ENCODE peak calls at places on chromosomes 6 and 20, in six cellular contexts. Z is GM13976, I is tibial artery, O is B cell, F is Caco-2, H is HCT116. T is an unnamed sample.
A peak's percentile ranks its signal among the peaks of the same experiment; 100 is the strongest.

GRCh38 chr20:43721429-43722152 is 5.2 kb downstream of the GTSF1L start:
- DNase-seq in F (no peak), Z (no peak), I (no peak), O (no peak), H (no peak), T (no peak)

GRCh38 chr20:63519765-63520593 is 586 bp upstream of the PPDPF start:
- DNase-seq in H (no peak), F (peak; percentile 88), Z (peak; percentile 83), O (peak; percentile 87), I (peak; percentile 49), T (peak; percentile 70)

GRCh38 chr6:84137989-84138575 is 89.4 kb downstream of the CEP162 start:
- DNase-seq in H (no peak), F (no peak), Z (no peak), I (no peak), O (no peak), T (no peak)

GRCh38 chr6:110543106-110543505 is 66.7 kb upstream of the SLC22A16 start:
- DNase-seq in I (no peak), O (no peak), H (no peak), Z (no peak), F (no peak), T (no peak)

GRCh38 chr6:61809004-61809595 is 476.9 kb downstream of the KHDRBS2 start:
- DNase-seq in H (no peak), O (peak; percentile 10), Z (peak; percentile 6), I (no peak), F (no peak), T (no peak)

GRCh38 chr6:79797912-79798311 is 149.4 kb downstream of the ELOVL4 start:
- DNase-seq in I (no peak), O (no peak), F (no peak), H (no peak), Z (no peak), T (no peak)

GRCh38 chr6:144289006-144289405 is 3.9 kb downstream of the UTRN start:
- DNase-seq in F (no peak), I (no peak), O (no peak), H (no peak), Z (no peak), T (no peak)

GRCh38 chr6:23413327-23414203 is 712.5 kb upstream of the NRSN1 start:
- DNase-seq in O (no peak), H (no peak), Z (no peak), F (no peak), I (no peak), T (no peak)

GRCh38 chr6:156154896-156155295 is 622.3 kb upstream of the ARID1B start:
- DNase-seq in O (no peak), F (no peak), I (no peak), H (no peak), Z (no peak), T (no peak)

GRCh38 chr6:106553440-106553839 is 75.9 kb downstream of the RTN4IP1 start:
- DNase-seq in H (no peak), I (no peak), O (no peak), Z (no peak), F (no peak), T (no peak)

GRCh38 chr6:106555767-106556166 is 73.5 kb downstream of the RTN4IP1 start:
- DNase-seq in I (no peak), O (no peak), Z (no peak), H (no peak), F (no peak), T (no peak)

GRCh38 chr6:106558364-106558763 is 70.9 kb downstream of the RTN4IP1 start:
- DNase-seq in F (no peak), O (no peak), I (no peak), H (no peak), Z (no peak), T (no peak)

GRCh38 chr6:106557837-106558236 is 71.5 kb downstream of the RTN4IP1 start:
- DNase-seq in O (no peak), H (no peak), I (no peak), Z (no peak), F (no peak), T (no peak)

GRCh38 chr6:106556368-106556960 is 72.8 kb downstream of the RTN4IP1 start:
- DNase-seq in F (no peak), H (no peak), I (no peak), O (no peak), Z (no peak), T (no peak)
- TF ChIP-seq CTCF in F (peak; percentile 25), H (peak; percentile 27), I (no peak), O (peak; percentile 78), Z (peak; percentile 16), T (no peak)

GRCh38 chr6:146775227-146775626 is 176.5 kb downstream of the ADGB start:
- DNase-seq in H (no peak), O (no peak), I (no peak), F (no peak), Z (no peak), T (no peak)
- TF ChIP-seq CTCF in H (no peak), O (no peak), I (no peak), F (no peak), Z (no peak), T (no peak)

GRCh38 chr6:41801380-41801779 is 13.9 kb downstream of the TOMM6 start:
- DNase-seq in I (no peak), F (no peak), O (no peak), Z (no peak), H (no peak), T (no peak)
- TF ChIP-seq CTCF in I (no peak), F (peak; percentile 52), O (no peak), Z (peak; percentile 48), H (peak; percentile 64), T (peak; percentile 40)

GRCh38 chr6:43771210-43771857 is 1.3 kb downstream of the VEGFA start:
- DNase-seq in O (peak; percentile 72), I (peak; percentile 71), H (no peak), F (peak; percentile 78), Z (peak; percentile 76), T (peak; percentile 34)
- TF ChIP-seq CTCF in O (no peak), I (no peak), H (no peak), F (no peak), Z (no peak), T (no peak)

GRCh38 chr6:108175592-108176279 is 9.9 kb downstream of the NR2E1 start:
- DNase-seq in F (no peak), I (no peak), Z (no peak), O (peak; percentile 39), H (no peak), T (no peak)
- TF ChIP-seq CTCF in F (peak; percentile 15), I (no peak), Z (peak; percentile 18), O (no peak), H (peak; percentile 21), T (peak; percentile 46)

DNA sequence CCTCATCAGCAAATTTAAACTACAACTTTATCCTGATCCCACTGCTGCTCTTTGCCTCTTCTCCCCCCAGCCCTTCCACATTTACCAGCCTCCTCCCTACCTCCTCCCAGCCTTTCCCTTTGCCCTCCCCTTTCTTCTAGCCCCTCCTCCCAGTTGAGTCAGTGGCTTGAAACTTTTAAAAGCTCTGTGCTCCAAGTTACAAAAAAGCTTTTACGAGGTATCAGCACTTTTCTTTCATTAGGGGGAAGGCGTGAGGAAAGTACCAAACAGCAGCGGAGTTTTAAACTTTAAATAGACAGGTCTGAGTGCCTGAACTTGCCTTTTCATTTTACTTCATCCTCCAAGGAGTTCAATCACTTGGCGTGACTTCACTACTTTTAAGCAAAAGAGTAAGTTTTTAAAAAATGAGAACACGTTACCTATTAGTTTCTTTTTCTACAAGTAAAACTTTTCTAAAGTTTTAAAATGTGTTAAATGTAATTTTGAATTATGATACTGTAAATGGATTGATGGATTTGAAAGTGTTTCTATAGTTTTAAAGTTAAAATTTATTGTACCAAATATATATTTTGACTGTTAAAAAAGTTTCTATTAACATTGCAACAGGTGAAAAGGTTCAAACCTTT is at the start of gene GJA1:
- DNase-seq in I (peak; percentile 53), F (peak; percentile 46), H (no peak), O (no peak), Z (no peak), T (no peak)
- TF ChIP-seq CTCF in I (no peak), F (no peak), H (no peak), O (no peak), Z (no peak), T (no peak)

GRCh38 chr20:59992531-59992930 is 34.3 kb downstream of the CDH26 start:
- DNase-seq in Z (no peak), I (no peak), F (no peak), O (no peak), H (no peak), T (no peak)
- TF ChIP-seq CTCF in Z (no peak), I (no peak), F (peak; percentile 1), O (no peak), H (peak; percentile 18), T (no peak)

DNA sequence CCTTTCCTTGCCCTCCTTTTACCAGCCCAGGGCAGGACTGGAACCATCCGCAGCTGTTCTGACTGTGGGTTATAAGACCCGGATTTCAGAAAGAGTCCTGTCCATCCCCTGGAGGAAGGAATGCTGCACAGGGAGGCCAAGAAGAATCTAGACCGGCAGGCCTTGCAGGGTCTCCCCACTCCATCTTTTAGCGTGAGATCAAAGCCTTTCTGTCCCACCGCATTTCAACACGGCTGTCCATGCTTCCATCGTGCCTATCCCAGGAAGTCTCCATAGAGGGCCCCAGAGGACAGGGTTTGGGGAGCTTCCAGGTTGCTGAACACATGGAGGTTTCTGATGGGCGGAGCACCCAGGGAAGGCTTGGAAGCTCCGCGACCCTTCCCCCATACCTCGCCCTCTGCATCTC is 79.3 kb upstream of the AGPAT4 start:
- DNase-seq in H (peak; percentile 52), O (no peak), I (no peak), F (peak; percentile 79), Z (no peak), T (no peak)
- TF ChIP-seq CTCF in H (peak; percentile 56), O (no peak), I (no peak), F (peak; percentile 47), Z (no peak), T (peak; percentile 41)

GRCh38 chr6:112739766-112740165 is 392.6 kb downstream of the RFPL4B start:
- DNase-seq in Z (no peak), H (no peak), F (no peak), I (no peak), O (no peak), T (no peak)
- TF ChIP-seq CTCF in Z (no peak), H (no peak), F (no peak), I (no peak), O (no peak), T (no peak)

T was measured in progenitor cell of endocrine pancreas.